ENCODE peak calls at places on chromosomes 5 and 9, in ten cellular contexts. Y, W, B, L, U, N, F, I, J and H are unnamed samples.

GRCh38 chr5:138096363-138096762 is 12.5 kb downstream of the WNT8A start:
- DNase-seq in Y (no peak), W (no peak), B (no peak), L (peak), U (no peak), N (no peak), F (no peak), I (no peak), J (no peak), H (no peak)

GRCh38 chr5:138985683-138986082 is 110.5 kb upstream of the LRRTM2 start:
- DNase-seq in Y (peak), W (no peak), B (no peak), L (no peak), U (no peak), N (no peak), F (no peak), I (no peak), J (no peak), H (no peak)

GRCh38 chr5:128436825-128437224 is 101.2 kb downstream of the FBN2 start:
- DNase-seq in Y (peak), W (peak), B (no peak), L (no peak), U (peak), N (peak), F (no peak), I (peak), J (peak), H (no peak)

GRCh38 chr9:29668732-29669131 is 2095.5 kb upstream of the C9orf72 start:
- DNase-seq in Y (no peak), W (no peak), B (no peak), L (no peak), U (no peak), N (no peak), F (no peak), I (no peak), J (no peak), H (no peak)

GRCh38 chr5:150295741-150296486 is 6.3 kb upstream of the CAMK2A start:
- DNase-seq in Y (no peak), W (no peak), B (no peak), L (no peak), U (no peak), N (no peak), F (no peak), I (no peak), J (no peak), H (no peak)

GRCh38 chr5:14161825-14162556 is 18.8 kb downstream of the TRIO start:
- DNase-seq in Y (no peak), W (no peak), B (peak), L (no peak), U (no peak), N (no peak), F (no peak), I (no peak), J (no peak), H (no peak)

GRCh38 chr5:14143843-14144585 is 872 bp downstream of the TRIO start:
- DNase-seq in Y (no peak), W (no peak), B (no peak), L (peak), U (no peak), N (no peak), F (peak), I (no peak), J (peak), H (peak)

GRCh38 chr9:90029996-90030395 is 425.2 kb downstream of the GADD45G start:
- DNase-seq in Y (no peak), W (no peak), B (no peak), L (no peak), U (no peak), N (no peak), F (no peak), I (no peak), J (no peak), H (no peak)

GRCh38 chr5:89425062-89425461 is 542.1 kb upstream of the MEF2C start:
- DNase-seq in Y (no peak), W (no peak), B (no peak), L (no peak), U (no peak), N (no peak), F (no peak), I (no peak), J (no peak), H (no peak)

GRCh38 chr9:121317737-121318630 is 50.0 kb downstream of the GSN start:
- DNase-seq in Y (no peak), W (no peak), B (no peak), L (no peak), U (no peak), N (no peak), F (peak), I (no peak), J (peak), H (peak)

GRCh38 chr9:99197987-99198386 is 23.8 kb downstream of the ALG2 start:
- DNase-seq in Y (no peak), W (no peak), B (no peak), L (no peak), U (no peak), N (peak), F (no peak), I (no peak), J (peak), H (no peak)

GRCh38 chr9:130053504-130054427 is at the start of gene GPR107:
- DNase-seq in Y (peak), W (peak), B (no peak), L (peak), U (peak), N (peak), F (peak), I (peak), J (peak), H (peak)

GRCh38 chr9:111622626-111623025 is 8.5 kb upstream of the DNAJC25 start:
- DNase-seq in Y (peak), W (no peak), B (no peak), L (no peak), U (no peak), N (no peak), F (no peak), I (peak), J (peak), H (no peak)

GRCh38 chr9:5269249-5269715 is 35.2 kb downstream of the RLN2 start:
- DNase-seq in Y (peak), W (no peak), B (no peak), L (no peak), U (peak), N (peak), F (no peak), I (peak), J (peak), H (no peak)

GRCh38 chr9:110942522-110942921 is 95.7 kb downstream of the LPAR1 start:
- DNase-seq in Y (peak), W (no peak), B (no peak), L (no peak), U (no peak), N (no peak), F (no peak), I (peak), J (peak), H (no peak)

GRCh38 chr9:13719981-13720380 is 440.5 kb upstream of the MPDZ start:
- DNase-seq in Y (peak), W (no peak), B (no peak), L (no peak), U (peak), N (no peak), F (no peak), I (peak), J (peak), H (no peak)

GRCh38 chr5:128462330-128462729 is 75.7 kb downstream of the FBN2 start:
- DNase-seq in Y (no peak), W (no peak), B (no peak), L (no peak), U (no peak), N (no peak), F (no peak), I (no peak), J (no peak), H (no peak)

GRCh38 chr5:80082731-80083114 is 47.6 kb downstream of the THBS4 start:
- DNase-seq in Y (peak), W (peak), B (no peak), L (peak), U (peak), N (peak), F (no peak), I (peak), J (peak), H (peak)

GRCh38 chr9:136944094-136944518 is 432 bp downstream of the FBXW5 start:
- DNase-seq in Y (peak), W (no peak), B (no peak), L (no peak), U (peak), N (peak), F (no peak), I (peak), J (peak), H (no peak)